ENCODE peak calls at places on chromosomes 12 and 14, in five cellular contexts. C is trophoblast cell, W is mesenchymal stem cell, K is neuronal stem cell, H is H1. O is an unnamed sample.

GRCh38 chr12:7935773-7936581 is at the start of gene SLC2A3:
- DNase-seq in H (peak), W (peak), C (peak), K (peak), O (peak)

GRCh38 chr14:74064883-74065282 is 19.4 kb downstream of the ALDH6A1 start:
- DNase-seq in H (no peak), W (peak), K (no peak), C (no peak), O (no peak)

GRCh38 chr14:103740991-103741689 is 25.5 kb downstream of the ZFYVE21 start:
- DNase-seq in H (no peak), W (peak), C (peak), K (no peak), O (no peak)

GRCh38 chr14:104148433-104149277 is 10.3 kb downstream of the KIF26A start:
- DNase-seq in H (no peak), K (no peak), C (no peak), W (peak), O (no peak)

GRCh38 chr12:51834411-51834810 is 14.1 kb downstream of the FIGNL2 start:
- DNase-seq in W (no peak), H (no peak), C (no peak), K (no peak), O (no peak)

GRCh38 chr14:46091819-46092218 is 559.8 kb downstream of the RPL10L start:
- DNase-seq in H (no peak), W (peak), C (no peak), K (no peak), O (no peak)

GRCh38 chr12:61891632-61892031 is 368.6 kb upstream of the USP15 start:
- DNase-seq in W (peak), C (no peak), H (no peak), K (no peak), O (no peak)

GRCh38 chr12:89353823-89354629 is 1.7 kb upstream of the DUSP6 start:
- DNase-seq in W (peak), C (peak), H (peak), K (peak), O (peak)

GRCh38 chr12:54935235-54935951 is 49.2 kb downstream of the TESPA1 start:
- DNase-seq in C (peak), H (no peak), W (peak), K (no peak), O (no peak)

GRCh38 chr14:22333408-22334274 is 255.4 kb downstream of the DAD1 start:
- DNase-seq in K (no peak), H (no peak), C (peak), W (peak), O (no peak)

GRCh38 chr14:50242566-50243288 is 11.3 kb upstream of the SOS2 start:
- DNase-seq in K (no peak), C (peak), W (peak), H (no peak), O (no peak)

GRCh38 chr14:69357544-69358200 is 40.4 kb downstream of the ERH start:
- DNase-seq in H (no peak), C (peak), W (no peak), K (no peak), O (no peak)

DNA sequence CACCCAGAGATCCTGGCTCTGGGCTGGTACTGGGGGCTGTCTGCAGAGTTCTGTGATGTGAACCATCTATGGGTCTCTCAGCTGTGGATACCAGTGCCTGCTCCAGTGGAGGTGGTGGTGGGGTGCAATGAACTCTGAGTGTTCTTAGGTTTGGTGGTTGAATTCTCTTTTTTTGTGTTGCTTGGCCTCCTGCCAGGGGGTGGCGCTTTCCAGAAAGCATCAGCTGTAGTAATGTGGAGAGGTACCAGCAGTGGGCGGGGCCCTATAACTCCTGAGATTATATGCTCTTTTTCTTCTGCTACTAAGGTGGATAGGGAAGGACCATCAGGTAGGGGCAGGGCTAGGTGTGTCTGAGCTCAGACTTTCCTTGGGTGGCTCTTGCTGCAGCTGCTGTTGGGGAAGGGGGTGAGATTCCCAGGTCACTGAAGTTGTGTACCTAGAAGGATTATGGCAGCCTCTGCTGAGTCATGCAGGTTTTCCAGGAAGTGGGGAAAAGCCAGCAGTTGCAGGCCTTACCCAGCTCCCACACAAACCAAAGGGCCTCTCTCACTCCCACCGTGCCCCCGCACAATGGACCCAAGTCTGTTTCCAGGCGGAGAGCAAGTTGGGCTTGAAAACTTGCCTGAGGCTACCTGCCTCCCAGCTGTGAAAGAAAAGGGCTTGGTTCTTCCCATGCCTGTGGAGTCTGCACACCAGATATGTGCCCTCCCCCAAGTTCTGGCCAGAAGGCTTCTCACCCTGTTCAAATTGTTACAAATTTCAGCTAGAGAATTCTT is 18.6 kb downstream of the CCER1 start:
- DNase-seq in C (no peak), K (no peak), W (no peak), H (no peak), O (no peak)
- H2BK12ac ChIP-seq in C (peak), K (no peak), W (peak), H (no peak), O (no peak)

DNA sequence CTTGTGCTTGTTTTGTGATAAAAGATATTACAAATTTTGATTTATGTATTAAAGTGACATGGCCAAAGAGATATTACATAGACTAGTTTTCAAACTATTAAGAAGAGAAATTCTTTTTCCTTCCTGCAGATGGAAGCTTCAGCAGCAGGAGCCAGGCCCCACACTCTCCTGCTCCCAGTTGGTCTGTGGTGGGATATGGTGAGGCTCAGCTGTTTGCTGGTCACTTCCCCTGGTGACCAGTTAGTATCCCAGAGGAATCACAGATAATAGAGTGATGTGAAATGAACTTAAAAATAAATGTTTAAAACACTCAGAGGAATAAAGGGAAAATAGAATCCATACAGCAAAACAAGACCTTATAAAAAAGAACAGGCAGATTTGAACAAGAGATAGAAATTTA is 154.7 kb downstream of the KTN1 start:
- DNase-seq in W (no peak), C (no peak), H (no peak), K (no peak), O (no peak)
- H2BK12ac ChIP-seq in W (no peak), C (no peak), H (no peak), K (no peak), O (no peak)

GRCh38 chr14:38883127-38883526 is 219.9 kb downstream of the SEC23A start:
- DNase-seq in K (no peak), H (no peak), W (no peak), C (no peak), O (no peak)
- H2BK12ac ChIP-seq in K (no peak), H (no peak), W (no peak), C (no peak), O (no peak)

GRCh38 chr14:92627707-92628215 is 114.2 kb downstream of the RIN3 start:
- DNase-seq in W (no peak), C (no peak), K (no peak), H (no peak), O (peak)
- H2BK12ac ChIP-seq in W (no peak), C (no peak), K (no peak), H (peak), O (no peak)

DNA sequence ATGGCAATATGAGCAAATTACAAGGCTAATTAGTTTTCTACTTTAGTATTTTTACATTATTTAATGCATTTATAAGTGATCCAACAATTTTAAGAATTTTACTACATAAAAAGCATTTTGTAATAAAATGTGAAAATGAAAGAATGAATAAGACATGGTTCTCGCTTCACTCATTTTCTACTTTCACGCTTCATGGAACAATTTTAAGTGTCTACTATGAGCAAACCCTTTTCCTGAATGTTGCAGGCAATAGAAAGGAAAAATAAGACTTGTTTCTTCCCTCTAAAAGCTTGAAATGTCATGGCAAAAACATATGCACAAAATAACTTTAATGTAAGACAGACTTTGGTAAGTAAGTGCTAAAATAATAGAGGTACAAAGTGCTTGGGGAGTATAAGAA is 205.7 kb upstream of the HMGA2 start:
- DNase-seq in H (no peak), W (no peak), C (no peak), K (no peak), O (no peak)
- H2BK12ac ChIP-seq in H (no peak), W (no peak), C (no peak), K (no peak), O (no peak)

GRCh38 chr14:26081043-26081442 is 516.8 kb downstream of the NOVA1 start:
- DNase-seq in H (no peak), C (no peak), K (no peak), W (no peak), O (no peak)
- H2BK12ac ChIP-seq in H (no peak), C (no peak), K (no peak), W (no peak), O (no peak)

DNA sequence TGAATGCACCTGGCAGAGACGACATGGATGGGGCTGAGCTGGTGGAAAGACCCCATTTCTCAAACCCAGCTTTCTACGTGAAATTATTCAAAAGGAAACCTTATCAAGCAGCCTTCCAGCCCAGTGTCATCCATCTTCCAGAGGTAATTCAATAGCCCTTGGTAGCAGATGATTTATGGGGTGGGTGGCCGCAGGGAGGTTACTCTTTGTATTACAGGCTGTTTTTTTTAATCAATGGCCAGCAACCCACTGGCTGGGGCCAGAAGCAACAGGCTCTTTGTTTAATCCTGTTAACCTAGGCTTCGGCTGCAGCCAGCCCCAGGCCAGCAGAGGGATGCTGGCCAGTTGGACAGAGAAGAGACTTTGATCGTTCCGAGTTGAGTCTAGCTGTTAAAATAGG is 139.8 kb upstream of the SRRM4 start:
- DNase-seq in H (no peak), C (no peak), K (no peak), W (no peak), O (no peak)
- H2BK12ac ChIP-seq in H (no peak), C (no peak), K (no peak), W (no peak), O (no peak)

GRCh38 chr12:125639826-125640225 is 574.6 kb downstream of the AACS start:
- DNase-seq in K (no peak), H (no peak), C (no peak), W (no peak), O (no peak)
- H2BK12ac ChIP-seq in K (no peak), H (no peak), C (no peak), W (no peak), O (no peak)

GRCh38 chr12:132424118-132424438 is 65.9 kb upstream of the FBRSL1 start:
- DNase-seq in W (no peak), K (peak), C (no peak), H (no peak), O (no peak)

GRCh38 chr12:132419612-132420237 is 70.2 kb upstream of the FBRSL1 start:
- DNase-seq in K (no peak), W (no peak), C (no peak), H (no peak), O (no peak)

GRCh38 chr12:132423251-132424117 is 66.5 kb upstream of the FBRSL1 start:
- DNase-seq in H (no peak), K (no peak), C (no peak), W (no peak), O (no peak)

GRCh38 chr12:132424811-132425210 is 65.1 kb upstream of the FBRSL1 start:
- DNase-seq in C (no peak), W (no peak), H (no peak), K (no peak), O (no peak)

GRCh38 chr12:132422057-132423043 is 67.6 kb upstream of the FBRSL1 start:
- DNase-seq in C (no peak), W (no peak), H (no peak), K (no peak), O (peak)
- H2BK12ac ChIP-seq in C (no peak), W (no peak), H (no peak), K (peak), O (no peak)

DNA sequence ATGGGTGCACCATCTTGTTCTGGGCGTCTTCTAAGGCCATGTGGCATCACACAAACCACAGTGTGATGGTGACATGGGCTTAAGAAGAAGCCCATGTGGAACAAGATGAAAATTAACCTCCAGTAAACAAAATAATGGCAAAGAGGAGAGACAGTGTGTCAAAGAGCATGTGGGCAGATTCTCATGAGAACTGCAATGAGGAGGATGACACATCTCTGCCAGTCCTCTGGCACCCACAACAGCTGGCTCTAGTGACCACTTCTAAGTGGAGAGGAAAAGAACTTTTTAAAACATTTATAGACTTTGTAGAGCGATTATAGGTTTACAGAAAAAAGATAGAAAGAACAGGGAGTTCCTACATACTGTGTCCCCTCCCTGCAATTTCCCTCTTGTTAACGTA is 401.4 kb downstream of the ATP23 start:
- DNase-seq in C (peak), K (no peak), H (no peak), W (peak), O (no peak)
- H2BK12ac ChIP-seq in C (no peak), K (no peak), H (no peak), W (peak), O (no peak)

O was measured in H9.